ENCODE peak calls at places on chromosomes 4 and X, in ten cellular contexts. One of them, this sample, is unnamed.
A peak's percentile ranks its signal among the peaks of the same experiment; 100 is the strongest.

GRCh38 chr4:119744580-119744979 is 116.0 kb upstream of the PDE5A start:
- DNase-seq in cardiac muscle cell: no peak
- DNase-seq in AG04450: no peak
- DNase-seq in suprapubic skin: no peak
- DNase-seq in psoas muscle: no peak
- DNase-seq in Peyer's patch: no peak
- DNase-seq in Panc1: no peak
- DNase-seq in dorsolateral prefrontal cortex: no peak
- DNase-seq in brain microvascular endothelial cell: no peak
- DNase-seq in mesendoderm: no peak
- DNase-seq in this sample: no peak

GRCh38 chrX:119871599-119872395 is at the start of the genes NDUFA1 and RNF113A:
- DNase-seq in cardiac muscle cell: peak; percentile 88
- DNase-seq in AG04450: peak; percentile 41
- DNase-seq in suprapubic skin: peak; percentile 86
- DNase-seq in psoas muscle: peak; percentile 85
- DNase-seq in Peyer's patch: peak; percentile 93
- DNase-seq in Panc1: peak; percentile 70
- DNase-seq in dorsolateral prefrontal cortex: peak; percentile 85
- DNase-seq in brain microvascular endothelial cell: peak; percentile 57
- DNase-seq in mesendoderm: peak; percentile 91
- DNase-seq in this sample: peak; percentile 76

GRCh38 chrX:119502727-119503483 is 34.7 kb downstream of the SLC25A5 start:
- DNase-seq in cardiac muscle cell: peak; percentile 33
- DNase-seq in AG04450: no peak
- DNase-seq in suprapubic skin: no peak
- DNase-seq in psoas muscle: no peak
- DNase-seq in Peyer's patch: peak; percentile 87
- DNase-seq in Panc1: no peak
- DNase-seq in dorsolateral prefrontal cortex: no peak
- DNase-seq in brain microvascular endothelial cell: peak; percentile 27
- DNase-seq in mesendoderm: no peak
- DNase-seq in this sample: no peak

GRCh38 chrX:153771686-153772607 is 7.9 kb downstream of the PLXNB3 start:
- DNase-seq in cardiac muscle cell: no peak
- DNase-seq in AG04450: no peak
- DNase-seq in suprapubic skin: no peak
- DNase-seq in psoas muscle: no peak
- DNase-seq in Peyer's patch: no peak
- DNase-seq in Panc1: no peak
- DNase-seq in dorsolateral prefrontal cortex: no peak
- DNase-seq in brain microvascular endothelial cell: no peak
- DNase-seq in mesendoderm: no peak
- DNase-seq in this sample: no peak

GRCh38 chrX:2574271-2574670 is 73.5 kb upstream of the DHRSX start:
- DNase-seq in cardiac muscle cell: no peak
- DNase-seq in AG04450: no peak
- DNase-seq in suprapubic skin: no peak
- DNase-seq in psoas muscle: no peak
- DNase-seq in Peyer's patch: no peak
- DNase-seq in Panc1: no peak
- DNase-seq in dorsolateral prefrontal cortex: no peak
- DNase-seq in brain microvascular endothelial cell: no peak
- DNase-seq in mesendoderm: no peak
- DNase-seq in this sample: no peak

GRCh38 chr4:180636696-180637095 is 1606.5 kb upstream of the TENM3 start:
- DNase-seq in cardiac muscle cell: no peak
- DNase-seq in AG04450: no peak
- DNase-seq in suprapubic skin: no peak
- DNase-seq in psoas muscle: no peak
- DNase-seq in Peyer's patch: no peak
- DNase-seq in Panc1: no peak
- DNase-seq in dorsolateral prefrontal cortex: no peak
- DNase-seq in brain microvascular endothelial cell: no peak
- DNase-seq in mesendoderm: no peak
- DNase-seq in this sample: no peak

GRCh38 chr4:25908491-25908901 is 5.5 kb upstream of the SMIM20 start:
- DNase-seq in cardiac muscle cell: peak; percentile 89
- DNase-seq in AG04450: peak; percentile 88
- DNase-seq in suprapubic skin: no peak
- DNase-seq in psoas muscle: no peak
- DNase-seq in Peyer's patch: no peak
- DNase-seq in Panc1: peak; percentile 8
- DNase-seq in dorsolateral prefrontal cortex: peak; percentile 58
- DNase-seq in brain microvascular endothelial cell: peak; percentile 93
- DNase-seq in mesendoderm: peak; percentile 18
- DNase-seq in this sample: no peak

GRCh38 chr4:39613093-39613656 is 25.5 kb downstream of the SMIM14 start:
- DNase-seq in cardiac muscle cell: no peak
- DNase-seq in AG04450: no peak
- DNase-seq in suprapubic skin: no peak
- DNase-seq in psoas muscle: no peak
- DNase-seq in Peyer's patch: no peak
- DNase-seq in Panc1: no peak
- DNase-seq in dorsolateral prefrontal cortex: no peak
- DNase-seq in brain microvascular endothelial cell: no peak
- DNase-seq in mesendoderm: no peak
- DNase-seq in this sample: no peak

GRCh38 chrX:13689519-13690211 is 737 bp downstream of the RAB9A start:
- DNase-seq in cardiac muscle cell: peak; percentile 27
- DNase-seq in AG04450: no peak
- DNase-seq in suprapubic skin: no peak
- DNase-seq in psoas muscle: no peak
- DNase-seq in Peyer's patch: no peak
- DNase-seq in Panc1: no peak
- DNase-seq in dorsolateral prefrontal cortex: no peak
- DNase-seq in brain microvascular endothelial cell: peak; percentile 10
- DNase-seq in mesendoderm: peak; percentile 53
- DNase-seq in this sample: no peak

GRCh38 chrX:13691845-13692334 is 3.0 kb downstream of the RAB9A start:
- DNase-seq in cardiac muscle cell: no peak
- DNase-seq in AG04450: no peak
- DNase-seq in suprapubic skin: no peak
- DNase-seq in psoas muscle: no peak
- DNase-seq in Peyer's patch: no peak
- DNase-seq in Panc1: no peak
- DNase-seq in dorsolateral prefrontal cortex: no peak
- DNase-seq in brain microvascular endothelial cell: peak; percentile 35
- DNase-seq in mesendoderm: peak; percentile 30
- DNase-seq in this sample: no peak

GRCh38 chrX:13688772-13689518 is at the start of gene RAB9A:
- DNase-seq in cardiac muscle cell: peak; percentile 75
- DNase-seq in AG04450: peak; percentile 10
- DNase-seq in suprapubic skin: peak; percentile 88
- DNase-seq in psoas muscle: peak; percentile 86
- DNase-seq in Peyer's patch: peak; percentile 94
- DNase-seq in Panc1: no peak
- DNase-seq in dorsolateral prefrontal cortex: peak; percentile 86
- DNase-seq in brain microvascular endothelial cell: peak; percentile 57
- DNase-seq in mesendoderm: peak; percentile 76
- DNase-seq in this sample: peak; percentile 74

GRCh38 chrX:13692771-13693231 is 3.9 kb downstream of the RAB9A start:
- DNase-seq in cardiac muscle cell: no peak
- DNase-seq in AG04450: no peak
- DNase-seq in suprapubic skin: no peak
- DNase-seq in psoas muscle: no peak
- DNase-seq in Peyer's patch: no peak
- DNase-seq in Panc1: no peak
- DNase-seq in dorsolateral prefrontal cortex: no peak
- DNase-seq in brain microvascular endothelial cell: no peak
- DNase-seq in mesendoderm: no peak
- DNase-seq in this sample: no peak

GRCh38 chrX:13690836-13691235 is 1.9 kb downstream of the RAB9A start:
- DNase-seq in cardiac muscle cell: no peak
- DNase-seq in AG04450: no peak
- DNase-seq in suprapubic skin: no peak
- DNase-seq in psoas muscle: no peak
- DNase-seq in Peyer's patch: no peak
- DNase-seq in Panc1: no peak
- DNase-seq in dorsolateral prefrontal cortex: no peak
- DNase-seq in brain microvascular endothelial cell: no peak
- DNase-seq in mesendoderm: peak; percentile 42
- DNase-seq in this sample: no peak
- H3K27me3 ChIP-seq in cardiac muscle cell: peaks cover 3% of the 10 kb centered on the region
- H3K27me3 ChIP-seq in AG04450: no peaks in the 10 kb centered on the region
- H3K27me3 ChIP-seq in suprapubic skin: no peaks in the 10 kb centered on the region
- H3K27me3 ChIP-seq in psoas muscle: peaks cover 5% of the 10 kb centered on the region
- H3K27me3 ChIP-seq in Peyer's patch: no peaks in the 10 kb centered on the region
- H3K27me3 ChIP-seq in Panc1: no peaks in the 10 kb centered on the region
- H3K27me3 ChIP-seq in dorsolateral prefrontal cortex: peaks cover 59% of the 10 kb centered on the region
- H3K27me3 ChIP-seq in brain microvascular endothelial cell: no peaks in the 10 kb centered on the region
- H3K27me3 ChIP-seq in mesendoderm: no peaks in the 10 kb centered on the region
- H3K27me3 ChIP-seq in this sample: no peaks in the 10 kb centered on the region

GRCh38 chr4:184649026-184649970 is at the start of the genes CASP3 and PRIMPOL:
- DNase-seq in cardiac muscle cell: peak; percentile 98
- DNase-seq in AG04450: peak; percentile 78
- DNase-seq in suprapubic skin: peak; percentile 98
- DNase-seq in psoas muscle: peak; percentile 98
- DNase-seq in Peyer's patch: peak; percentile 98
- DNase-seq in Panc1: peak; percentile 41
- DNase-seq in dorsolateral prefrontal cortex: peak; percentile 98
- DNase-seq in brain microvascular endothelial cell: peak; percentile 91
- DNase-seq in mesendoderm: peak; percentile 97
- DNase-seq in this sample: peak; percentile 95

GRCh38 chr4:184645904-184646610 is 3.2 kb downstream of the CASP3 start:
- DNase-seq in cardiac muscle cell: peak; percentile 10
- DNase-seq in AG04450: no peak
- DNase-seq in suprapubic skin: no peak
- DNase-seq in psoas muscle: no peak
- DNase-seq in Peyer's patch: peak; percentile 55
- DNase-seq in Panc1: no peak
- DNase-seq in dorsolateral prefrontal cortex: no peak
- DNase-seq in brain microvascular endothelial cell: no peak
- DNase-seq in mesendoderm: no peak
- DNase-seq in this sample: no peak

GRCh38 chr4:184648220-184649025 is 824 bp downstream of the CASP3 start:
- DNase-seq in cardiac muscle cell: peak; percentile 61
- DNase-seq in AG04450: no peak
- DNase-seq in suprapubic skin: peak; percentile 87
- DNase-seq in psoas muscle: peak; percentile 74
- DNase-seq in Peyer's patch: peak; percentile 80
- DNase-seq in Panc1: no peak
- DNase-seq in dorsolateral prefrontal cortex: peak; percentile 81
- DNase-seq in brain microvascular endothelial cell: no peak
- DNase-seq in mesendoderm: peak; percentile 68
- DNase-seq in this sample: peak; percentile 30

GRCh38 chr4:184649971-184650855 is 675 bp downstream of the PRIMPOL start:
- DNase-seq in cardiac muscle cell: peak; percentile 45
- DNase-seq in AG04450: no peak
- DNase-seq in suprapubic skin: no peak
- DNase-seq in psoas muscle: no peak
- DNase-seq in Peyer's patch: peak; percentile 54
- DNase-seq in Panc1: no peak
- DNase-seq in dorsolateral prefrontal cortex: peak; percentile 50
- DNase-seq in brain microvascular endothelial cell: no peak
- DNase-seq in mesendoderm: peak; percentile 60
- DNase-seq in this sample: no peak

DNA sequence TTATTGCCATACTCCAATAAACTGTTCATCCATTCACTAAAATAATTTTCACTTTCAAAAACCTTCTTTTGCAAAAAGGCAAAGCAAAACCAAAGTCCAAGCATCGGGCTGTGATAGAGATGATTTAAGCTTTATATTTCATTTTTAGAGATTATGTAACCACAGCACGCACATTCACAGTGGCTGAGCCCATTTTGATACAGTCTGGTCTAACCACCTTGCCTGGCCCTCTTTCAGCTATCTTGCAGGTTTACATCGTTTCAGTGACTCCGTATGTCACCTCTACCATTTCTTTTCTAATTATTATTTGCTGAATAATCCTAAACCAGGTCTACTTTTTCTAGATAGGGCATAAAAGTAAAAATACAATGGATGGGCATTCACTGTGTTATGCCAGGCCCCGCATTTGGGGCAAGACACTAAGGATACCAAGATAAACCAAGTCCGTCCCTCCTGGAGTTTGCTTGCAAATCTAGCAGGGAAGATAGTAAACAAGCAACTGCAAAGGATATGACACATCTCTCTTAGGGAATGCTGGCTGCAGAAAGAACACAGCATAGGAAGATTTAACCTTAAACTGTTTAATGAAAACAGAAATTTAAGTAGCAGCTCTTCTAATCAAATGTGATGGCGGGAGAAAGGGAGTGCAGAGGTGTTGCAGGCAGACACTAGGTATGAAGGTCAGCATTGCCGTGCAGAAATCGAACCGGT is 1.7 kb downstream of the CASP3 start:
- DNase-seq in cardiac muscle cell: peak; percentile 27
- DNase-seq in AG04450: no peak
- DNase-seq in suprapubic skin: no peak
- DNase-seq in psoas muscle: no peak
- DNase-seq in Peyer's patch: no peak
- DNase-seq in Panc1: no peak
- DNase-seq in dorsolateral prefrontal cortex: no peak
- DNase-seq in brain microvascular endothelial cell: no peak
- DNase-seq in mesendoderm: peak; percentile 30
- DNase-seq in this sample: no peak
- H3K4me3 ChIP-seq in cardiac muscle cell: peak overlapping the region; percentile 97
- H3K4me3 ChIP-seq in AG04450: peak overlapping the region; percentile 81
- H3K4me3 ChIP-seq in suprapubic skin: peak overlapping the region; percentile 99
- H3K4me3 ChIP-seq in psoas muscle: peak overlapping the region; percentile 91
- H3K4me3 ChIP-seq in Peyer's patch: peak overlapping the region; percentile 91
- H3K4me3 ChIP-seq in Panc1: peak overlapping the region; percentile 69
- H3K4me3 ChIP-seq in dorsolateral prefrontal cortex: peak overlapping the region; percentile 83
- H3K4me3 ChIP-seq in brain microvascular endothelial cell: peak overlapping the region; percentile 76
- H3K4me3 ChIP-seq in mesendoderm: peak overlapping the region; percentile 79
- H3K4me3 ChIP-seq in this sample: peak overlapping the region; percentile 89

GRCh38 chr4:158067646-158068045 is 105.2 kb downstream of the GASK1B start:
- DNase-seq in cardiac muscle cell: no peak
- DNase-seq in AG04450: no peak
- DNase-seq in suprapubic skin: no peak
- DNase-seq in psoas muscle: no peak
- DNase-seq in Peyer's patch: no peak
- DNase-seq in Panc1: no peak
- DNase-seq in dorsolateral prefrontal cortex: no peak
- DNase-seq in brain microvascular endothelial cell: no peak
- DNase-seq in mesendoderm: no peak
- DNase-seq in this sample: no peak
- H3K27ac ChIP-seq in cardiac muscle cell: no peak overlapping the region
- H3K27ac ChIP-seq in AG04450: no peak overlapping the region
- H3K27ac ChIP-seq in suprapubic skin: no peak overlapping the region
- H3K27ac ChIP-seq in psoas muscle: no peak overlapping the region
- H3K27ac ChIP-seq in Peyer's patch: no peak overlapping the region
- H3K27ac ChIP-seq in Panc1: no peak overlapping the region
- H3K27ac ChIP-seq in dorsolateral prefrontal cortex: no peak overlapping the region
- H3K27ac ChIP-seq in brain microvascular endothelial cell: no peak overlapping the region
- H3K27ac ChIP-seq in mesendoderm: no peak overlapping the region
- H3K27ac ChIP-seq in this sample: no peak overlapping the region

GRCh38 chr4:105149771-105150170 is 3.1 kb downstream of the TET2 start:
- DNase-seq in cardiac muscle cell: no peak
- DNase-seq in AG04450: no peak
- DNase-seq in suprapubic skin: no peak
- DNase-seq in psoas muscle: no peak
- DNase-seq in Peyer's patch: no peak
- DNase-seq in Panc1: no peak
- DNase-seq in dorsolateral prefrontal cortex: no peak
- DNase-seq in brain microvascular endothelial cell: no peak
- DNase-seq in mesendoderm: no peak
- DNase-seq in this sample: no peak

GRCh38 chr4:105154576-105154975 is 7.9 kb downstream of the TET2 start:
- DNase-seq in cardiac muscle cell: no peak
- DNase-seq in AG04450: no peak
- DNase-seq in suprapubic skin: no peak
- DNase-seq in psoas muscle: no peak
- DNase-seq in Peyer's patch: no peak
- DNase-seq in Panc1: no peak
- DNase-seq in dorsolateral prefrontal cortex: no peak
- DNase-seq in brain microvascular endothelial cell: no peak
- DNase-seq in mesendoderm: peak; percentile 16
- DNase-seq in this sample: no peak

GRCh38 chr4:105155426-105155825 is 8.8 kb downstream of the TET2 start:
- DNase-seq in cardiac muscle cell: peak; percentile 36
- DNase-seq in AG04450: no peak
- DNase-seq in suprapubic skin: no peak
- DNase-seq in psoas muscle: no peak
- DNase-seq in Peyer's patch: no peak
- DNase-seq in Panc1: no peak
- DNase-seq in dorsolateral prefrontal cortex: no peak
- DNase-seq in brain microvascular endothelial cell: no peak
- DNase-seq in mesendoderm: no peak
- DNase-seq in this sample: no peak

GRCh38 chr4:105150511-105150910 is 3.8 kb downstream of the TET2 start:
- DNase-seq in cardiac muscle cell: peak; percentile 33
- DNase-seq in AG04450: no peak
- DNase-seq in suprapubic skin: no peak
- DNase-seq in psoas muscle: no peak
- DNase-seq in Peyer's patch: no peak
- DNase-seq in Panc1: no peak
- DNase-seq in dorsolateral prefrontal cortex: no peak
- DNase-seq in brain microvascular endothelial cell: no peak
- DNase-seq in mesendoderm: no peak
- DNase-seq in this sample: no peak

DNA sequence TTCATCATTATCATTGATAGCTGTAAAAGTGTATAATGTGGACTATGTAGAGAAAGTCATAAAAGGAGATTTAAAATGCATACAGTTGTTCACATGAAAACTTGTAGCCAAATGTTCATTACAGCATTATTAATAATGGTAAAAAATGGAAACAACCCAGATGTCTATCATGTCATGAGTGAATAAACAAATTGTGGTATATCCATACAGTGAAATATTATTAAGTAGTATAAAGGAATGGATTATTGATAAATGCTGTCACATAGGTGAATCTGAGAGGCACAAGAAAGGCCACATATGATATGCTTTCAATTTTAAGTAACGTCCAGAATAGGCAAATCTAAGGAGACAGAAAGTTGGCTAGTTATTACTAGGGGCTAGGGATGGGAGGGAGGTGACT is 7.1 kb downstream of the TET2 start:
- DNase-seq in cardiac muscle cell: no peak
- DNase-seq in AG04450: no peak
- DNase-seq in suprapubic skin: no peak
- DNase-seq in psoas muscle: no peak
- DNase-seq in Peyer's patch: no peak
- DNase-seq in Panc1: no peak
- DNase-seq in dorsolateral prefrontal cortex: no peak
- DNase-seq in brain microvascular endothelial cell: no peak
- DNase-seq in mesendoderm: no peak
- DNase-seq in this sample: no peak
- H3K27me3 ChIP-seq in cardiac muscle cell: peaks cover 17% of the 10 kb centered on the region
- H3K27me3 ChIP-seq in AG04450: no peaks in the 10 kb centered on the region
- H3K27me3 ChIP-seq in suprapubic skin: no peaks in the 10 kb centered on the region
- H3K27me3 ChIP-seq in psoas muscle: no peaks in the 10 kb centered on the region
- H3K27me3 ChIP-seq in Peyer's patch: no peaks in the 10 kb centered on the region
- H3K27me3 ChIP-seq in Panc1: no peaks in the 10 kb centered on the region
- H3K27me3 ChIP-seq in dorsolateral prefrontal cortex: no peaks in the 10 kb centered on the region
- H3K27me3 ChIP-seq in brain microvascular endothelial cell: no peaks in the 10 kb centered on the region
- H3K27me3 ChIP-seq in mesendoderm: no peaks in the 10 kb centered on the region
- H3K27me3 ChIP-seq in this sample: no peaks in the 10 kb centered on the region